ENCODE peak calls at places on chromosomes 16 and 17, in seven cellular contexts. W is stomach, S is body of pancreas, D is HS-27A, F is GDM1, H is GM19239, B is NCI-H774. Y is an unnamed sample.

GRCh38 chr16:83952587-83952939 is 477 bp upstream of the OSGIN1 start:
- DNase-seq in B (no peak), H (no peak), F (no peak), S (peak), W (peak), D (no peak), Y (no peak)

GRCh38 chr16:79509221-79509631 is 91.3 kb downstream of the MAF start:
- DNase-seq in H (no peak), B (no peak), S (peak), W (peak), F (peak), D (no peak), Y (peak)

GRCh38 chr16:4882633-4883285 is 35.5 kb downstream of the UBN1 start:
- DNase-seq in D (peak), S (peak), H (no peak), W (peak), B (no peak), F (no peak), Y (peak)

GRCh38 chr17:58391302-58391984 is 25.9 kb downstream of the RNF43 start:
- DNase-seq in W (peak), B (peak), F (no peak), D (peak), H (no peak), S (peak), Y (peak)

GRCh38 chr17:13940858-13941665 is 128.2 kb upstream of the COX10 start:
- DNase-seq in S (no peak), B (no peak), H (no peak), W (no peak), F (no peak), D (peak), Y (no peak)

GRCh38 chr16:8641671-8642070 is 20.2 kb downstream of the METTL22 start:
- DNase-seq in B (no peak), D (no peak), W (no peak), F (no peak), S (no peak), H (no peak), Y (no peak)

GRCh38 chr17:50564916-50565315 is 4.4 kb downstream of the CACNA1G start:
- DNase-seq in F (no peak), S (peak), D (no peak), H (no peak), B (no peak), W (no peak), Y (no peak)

GRCh38 chr17:3911271-3912053 is 4.8 kb downstream of the P2RX1 start:
- DNase-seq in D (no peak), F (no peak), B (no peak), S (peak), W (no peak), H (peak), Y (no peak)

GRCh38 chr16:2053211-2053610 is 5.4 kb downstream of the TSC2 start:
- DNase-seq in S (no peak), F (no peak), W (no peak), H (no peak), D (no peak), B (no peak), Y (no peak)

GRCh38 chr17:9334536-9335446 is 240.8 kb downstream of the STX8 start:
- DNase-seq in D (no peak), W (no peak), S (no peak), H (no peak), B (no peak), F (no peak), Y (no peak)

GRCh38 chr16:19878760-19879159 is 5.9 kb downstream of the GPRC5B start:
- DNase-seq in F (no peak), B (no peak), S (no peak), H (no peak), W (no peak), D (no peak), Y (no peak)

Y was measured in NCI-H510A treated with DMSO at 0.1 percent for 48 hours.